ENCODE peak calls at places on chromosomes 6 and 20, in five cellular contexts. A is fibroblast of pulmonary artery, K is GM10248, P is bronchial epithelial cell, Q is fibroblast of lung. J is an unnamed sample.

GRCh38 chr6:74057326-74057725 is 361.3 kb downstream of the CD109 start:
- DNase-seq in A (no peak), K (no peak), P (no peak), Q (peak; percentile 4), J (no peak)

GRCh38 chr20:44198872-44199271 is 11.7 kb downstream of the OSER1 start:
- DNase-seq in A (no peak), K (no peak), P (no peak), Q (no peak), J (no peak)

GRCh38 chr20:20480689-20481088 is 112.8 kb downstream of the INSM1 start:
- DNase-seq in A (peak; percentile 76), K (no peak), P (peak; percentile 89), Q (peak; percentile 79), J (no peak)

GRCh38 chr6:154937306-154938244 is 57.5 kb upstream of the TIAM2 start:
- DNase-seq in A (no peak), K (no peak), P (no peak), Q (peak; percentile 58), J (no peak)

GRCh38 chr6:5031150-5031549 is 27.3 kb upstream of the RPP40 start:
- DNase-seq in A (no peak), K (no peak), P (no peak), Q (no peak), J (no peak)

GRCh38 chr6:99446076-99446475 is 21.0 kb upstream of the PNISR start:
- DNase-seq in A (no peak), K (peak; percentile 10), P (no peak), Q (no peak), J (no peak)

GRCh38 chr6:162706236-162706635 is 21.3 kb downstream of the PRKN start:
- DNase-seq in A (peak; percentile 27), K (no peak), P (no peak), Q (peak; percentile 3), J (no peak)

GRCh38 chr6:143901885-143902708 is 37.8 kb downstream of the ZC2HC1B start:
- DNase-seq in A (peak; percentile 90), K (peak; percentile 55), P (no peak), Q (peak; percentile 20), J (no peak)

GRCh38 chr20:38156280-38156679 is 8.8 kb downstream of the TGM2 start:
- DNase-seq in A (no peak), K (no peak), P (no peak), Q (no peak), J (no peak)
- TF ChIP-seq CTCF in A (no peak), K (no peak), P (no peak), Q (no peak), J (no peak)

GRCh38 chr6:72042088-72042487 is 155.7 kb downstream of the RIMS1 start:
- DNase-seq in A (no peak), K (no peak), P (peak; percentile 26), Q (no peak), J (no peak)
- TF ChIP-seq CTCF in A (no peak), K (peak; percentile 19), P (peak; percentile 11), Q (peak; percentile 8), J (peak; percentile 54)

DNA sequence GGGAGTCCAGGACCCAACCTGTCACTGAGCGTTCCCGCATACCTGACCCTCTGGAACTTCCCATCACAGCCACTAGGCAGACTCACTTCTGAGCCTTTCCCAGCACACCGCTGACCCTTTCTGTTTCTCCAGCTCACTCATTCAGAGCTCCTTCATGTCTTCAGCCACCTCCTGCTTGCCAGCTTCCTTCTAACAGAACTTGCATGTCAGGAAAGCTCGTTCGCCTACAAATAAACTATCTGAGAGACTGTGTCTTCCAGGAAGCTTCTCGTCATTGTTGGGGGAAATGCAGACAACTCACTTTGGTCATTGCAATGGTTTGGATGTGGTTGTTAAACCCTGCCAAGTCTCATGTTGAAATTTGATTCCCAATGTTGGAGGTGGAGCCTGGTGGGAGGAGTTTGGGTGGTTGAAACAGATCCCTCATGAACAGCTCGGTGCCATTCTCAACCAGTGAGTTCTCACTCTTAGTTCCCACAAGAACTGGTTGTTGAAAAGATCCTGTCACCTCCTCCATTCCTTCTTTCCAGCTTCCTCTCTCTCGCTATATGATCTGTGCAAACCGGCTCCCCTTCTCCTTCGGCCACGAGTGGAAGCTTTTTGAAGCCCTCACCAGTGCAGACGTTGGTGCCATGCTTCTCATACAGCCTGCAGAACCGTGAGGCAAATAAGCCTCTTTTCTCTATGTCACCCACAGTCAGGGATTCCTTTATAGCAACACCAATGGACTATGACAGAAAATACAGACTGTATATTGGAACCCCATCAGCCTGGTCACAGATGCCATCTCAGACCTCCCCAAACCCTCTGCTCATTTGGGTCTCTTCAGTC is 1.4 kb upstream of the MUC21 start:
- DNase-seq in A (peak; percentile 79), K (no peak), P (peak; percentile 85), Q (peak; percentile 87), J (no peak)
- TF ChIP-seq CTCF in A (peak; percentile 42), K (no peak), P (peak; percentile 53), Q (peak; percentile 30), J (peak; percentile 34)

DNA sequence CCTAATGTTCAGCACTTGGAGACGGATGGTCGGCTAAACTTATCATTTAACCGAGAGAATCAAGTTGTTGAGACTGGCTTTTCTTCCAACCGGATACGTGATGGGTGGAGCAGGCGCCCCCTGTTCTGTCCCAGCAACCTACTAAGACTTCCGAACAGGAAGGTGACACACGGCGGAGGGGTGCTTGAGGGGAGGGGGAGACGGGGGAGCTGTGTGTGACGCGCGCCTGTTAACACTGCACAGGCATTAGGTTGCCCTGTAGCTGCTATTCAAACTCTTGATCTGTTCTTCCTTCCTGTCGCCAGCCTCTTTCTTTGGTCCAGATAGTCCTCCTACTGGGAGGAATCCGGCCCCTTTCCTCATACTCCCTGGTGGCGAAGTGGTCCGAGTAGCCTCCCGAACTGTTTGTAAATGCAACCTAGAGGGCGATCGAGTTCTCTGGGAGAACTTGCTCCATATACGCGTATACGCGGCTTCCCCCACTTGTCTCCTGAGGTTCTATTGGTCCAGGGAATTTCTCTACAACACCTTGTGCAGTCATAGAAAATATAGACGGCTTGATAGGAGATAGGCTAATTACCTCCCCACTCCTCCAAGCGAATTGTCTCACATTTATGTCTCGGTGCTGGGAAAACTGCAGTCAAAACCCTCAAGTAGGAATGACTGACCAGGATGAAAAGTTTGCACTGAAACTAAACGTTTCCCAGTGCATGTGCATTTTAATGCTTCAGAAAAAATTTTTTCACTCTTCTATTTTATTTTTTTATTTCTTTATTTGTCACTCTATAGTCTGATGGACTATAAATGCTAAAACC is 126.0 kb upstream of the SLC2A12 start:
- DNase-seq in A (peak; percentile 98), K (peak; percentile 54), P (peak; percentile 85), Q (peak; percentile 91), J (no peak)
- TF ChIP-seq CTCF in A (peak; percentile 89), K (peak; percentile 71), P (peak; percentile 77), Q (peak; percentile 92), J (peak; percentile 96)

GRCh38 chr6:3453410-3453809 is 3.4 kb downstream of the SLC22A23 start:
- DNase-seq in A (no peak), K (no peak), P (no peak), Q (no peak), J (no peak)
- TF ChIP-seq CTCF in A (no peak), K (peak; percentile 7), P (no peak), Q (no peak), J (no peak)

DNA sequence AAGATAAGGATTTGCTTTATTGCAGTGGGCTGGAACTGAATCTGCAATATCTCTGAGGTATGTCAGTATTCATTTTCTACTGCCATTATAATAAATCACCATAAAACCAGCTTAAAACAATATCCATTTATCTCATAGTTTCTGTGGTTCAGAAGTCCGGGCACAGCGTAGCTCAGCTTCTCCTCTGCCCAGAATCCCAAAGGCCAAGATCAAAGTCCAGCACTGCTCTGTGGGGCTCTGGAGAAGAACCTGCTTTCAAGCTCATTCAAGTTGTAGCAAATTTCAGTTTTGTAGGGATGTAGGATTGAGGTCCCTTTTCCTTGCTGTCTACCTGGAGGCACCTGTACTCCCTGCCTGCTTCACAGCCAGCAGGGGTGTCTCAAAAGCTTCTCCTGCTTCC is 339.9 kb upstream of the AGPAT4 start:
- DNase-seq in A (no peak), K (no peak), P (no peak), Q (no peak), J (no peak)
- TF ChIP-seq CTCF in A (no peak), K (no peak), P (no peak), Q (no peak), J (no peak)

GRCh38 chr20:13009682-13010406 is 1.1 kb downstream of the SPTLC3 start:
- DNase-seq in A (peak; percentile 98), K (peak; percentile 36), P (peak; percentile 84), Q (peak; percentile 97), J (no peak)

GRCh38 chr20:13007596-13007995 is 1.2 kb upstream of the SPTLC3 start:
- DNase-seq in A (no peak), K (no peak), P (no peak), Q (no peak), J (no peak)

GRCh38 chr20:13012886-13013285 is 4.1 kb downstream of the SPTLC3 start:
- DNase-seq in A (peak; percentile 48), K (no peak), P (no peak), Q (no peak), J (no peak)

GRCh38 chr20:13006825-13007224 is 1.9 kb upstream of the SPTLC3 start:
- DNase-seq in A (peak; percentile 60), K (no peak), P (peak; percentile 91), Q (peak; percentile 74), J (no peak)

GRCh38 chr20:13008761-13009681 is at the start of gene SPTLC3:
- DNase-seq in A (peak; percentile 57), K (no peak), P (peak; percentile 58), Q (peak; percentile 62), J (no peak)
- TF ChIP-seq CTCF in A (peak; percentile 7), K (no peak), P (no peak), Q (no peak), J (peak; percentile 34)

GRCh38 chr6:133203344-133203697 is 37.8 kb upstream of the EYA4 start:
- DNase-seq in A (no peak), K (no peak), P (no peak), Q (no peak), J (no peak)

GRCh38 chr6:133205304-133205703 is 35.9 kb upstream of the EYA4 start:
- DNase-seq in A (no peak), K (no peak), P (no peak), Q (no peak), J (no peak)

GRCh38 chr6:133201231-133201630 is 39.9 kb upstream of the EYA4 start:
- DNase-seq in A (no peak), K (no peak), P (no peak), Q (no peak), J (no peak)

GRCh38 chr6:133198725-133199124 is 42.4 kb upstream of the EYA4 start:
- DNase-seq in A (no peak), K (no peak), P (peak; percentile 92), Q (peak; percentile 31), J (no peak)

GRCh38 chr6:133202610-133203343 is 38.4 kb upstream of the EYA4 start:
- DNase-seq in A (peak; percentile 2), K (no peak), P (peak; percentile 45), Q (peak; percentile 68), J (no peak)
- TF ChIP-seq CTCF in A (no peak), K (no peak), P (no peak), Q (no peak), J (no peak)

DNA sequence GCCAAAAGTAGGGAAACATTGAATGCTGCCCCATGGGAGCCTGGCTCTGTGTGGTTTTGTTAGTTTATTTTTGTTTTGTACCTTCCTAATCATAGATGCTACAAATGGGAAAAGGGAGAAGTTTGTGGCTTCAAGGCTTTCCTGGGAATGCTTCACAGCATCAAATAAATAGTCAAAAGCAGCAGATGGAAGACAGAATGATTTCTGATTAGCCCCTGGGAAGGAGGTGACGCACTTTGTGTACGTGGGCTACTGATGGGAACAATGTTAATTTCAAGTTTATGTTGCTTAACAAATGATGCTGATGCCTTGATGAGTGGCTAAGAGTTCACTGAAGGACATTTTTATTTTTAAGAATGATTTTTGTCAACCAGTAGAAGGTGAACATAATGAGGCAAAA is 532.8 kb downstream of the BCKDHB start:
- DNase-seq in A (peak; percentile 25), K (no peak), P (no peak), Q (peak; percentile 68), J (no peak)
- TF ChIP-seq CTCF in A (no peak), K (no peak), P (no peak), Q (no peak), J (no peak)

J was measured in chondrocyte.